ENCODE peak calls at places on chromosomes 5 and 9, in seven cellular contexts. A is lung, H is heart right ventricle, Z is A673, W is thyroid gland, U is HCT116, C is hepatocyte. R is an unnamed sample. For H3K4me1, the result is how much of the 10 kb centered on the place peaks cover.

GRCh38 chr5:62112689-62113220 is 193.3 kb upstream of the KIF2A start:
- DNase-seq in Z (peak), A (no peak), W (no peak), U (no peak), C (no peak), H (no peak), R (no peak)

GRCh38 chr9:89595646-89596045 is 9.2 kb upstream of the GADD45G start:
- DNase-seq in C (no peak), H (no peak), A (no peak), Z (no peak), W (no peak), U (no peak), R (peak)

GRCh38 chr9:137264067-137264466 is 8.9 kb downstream of the NELFB start:
- DNase-seq in U (no peak), H (peak), A (no peak), C (no peak), W (no peak), Z (no peak), R (no peak)

GRCh38 chr9:34809504-34810186 is 99.7 kb upstream of the CCL21 start:
- DNase-seq in A (no peak), C (peak), H (peak), U (no peak), W (peak), Z (peak), R (no peak)

GRCh38 chr9:95351051-95351450 is 33.5 kb upstream of the FANCC start:
- DNase-seq in Z (no peak), C (no peak), U (no peak), W (no peak), H (no peak), A (no peak), R (no peak)

GRCh38 chr5:117680421-117680820 is 1105.8 kb upstream of the SEMA6A start:
- DNase-seq in C (no peak), U (no peak), A (no peak), Z (no peak), W (no peak), H (no peak), R (no peak)

GRCh38 chr5:107873877-107874276 is 203.1 kb upstream of the EFNA5 start:
- DNase-seq in C (no peak), Z (no peak), H (no peak), U (no peak), A (no peak), W (no peak), R (no peak)

GRCh38 chr5:115594343-115595047 is 7.8 kb downstream of the TICAM2 start:
- DNase-seq in A (no peak), Z (no peak), W (no peak), U (no peak), H (no peak), C (no peak), R (no peak)

GRCh38 chr5:10111575-10111974 is 138.1 kb downstream of the ATPSCKMT start:
- DNase-seq in W (peak), U (peak), A (no peak), C (peak), H (no peak), Z (peak), R (no peak)

GRCh38 chr9:437066-438015 is 222.7 kb downstream of the DOCK8 start:
- DNase-seq in Z (no peak), H (no peak), A (no peak), C (peak), W (no peak), U (no peak), R (no peak)

GRCh38 chr5:107783551-107783950 is 112.8 kb upstream of the EFNA5 start:
- DNase-seq in W (no peak), C (no peak), A (no peak), U (no peak), Z (peak), H (no peak), R (no peak)

GRCh38 chr5:44875661-44876250 is 67.0 kb downstream of the MRPS30 start:
- DNase-seq in A (no peak), W (no peak), H (no peak), C (peak), Z (no peak), U (peak), R (no peak)

GRCh38 chr5:140214831-140215230 is 39.8 kb downstream of the CYSTM1 start:
- DNase-seq in Z (no peak), C (no peak), A (no peak), U (no peak), H (no peak), W (no peak), R (no peak)

GRCh38 chr5:23820764-23821471 is 313.5 kb downstream of the PRDM9 start:
- DNase-seq in C (peak), U (no peak), Z (peak), W (no peak), A (no peak), H (no peak), R (no peak)

GRCh38 chr9:33289501-33289900 is 815 bp upstream of the NFX1 start:
- DNase-seq in Z (peak), U (no peak), H (peak), C (peak), W (peak), A (no peak), R (no peak)

GRCh38 chr9:21688108-21689102 is 114.0 kb upstream of the MTAP start:
- DNase-seq in C (no peak), W (peak), A (no peak), H (no peak), Z (no peak), U (no peak), R (no peak)

GRCh38 chr9:16329699-16330113 is 540.8 kb downstream of the BNC2 start:
- DNase-seq in A (no peak), C (no peak), W (no peak), U (no peak), H (peak), Z (no peak), R (no peak)

GRCh38 chr9:2605246-2605645 is 16.3 kb upstream of the VLDLR start:
- DNase-seq in U (no peak), C (no peak), W (peak), A (no peak), Z (no peak), H (no peak), R (no peak)

GRCh38 chr5:90994796-90995195 is 388.3 kb downstream of the ARRDC3 start:
- DNase-seq in W (no peak), U (no peak), C (no peak), Z (no peak), H (no peak), A (no peak), R (no peak)

GRCh38 chr5:65830856-65831255 is 95.5 kb upstream of the ERBIN start:
- DNase-seq in Z (no peak), C (no peak), U (no peak), W (no peak), H (no peak), A (no peak), R (no peak)

GRCh38 chr5:2563046-2563445 is 188.4 kb downstream of the IRX2 start:
- DNase-seq in Z (no peak), C (no peak), U (no peak), W (no peak), H (no peak), A (no peak), R (no peak)
- TF ChIP-seq CTCF in Z (no peak), C (no peak), U (no peak), W (no peak), H (no peak), A (no peak), R (no peak)

GRCh38 chr5:158783382-158783781 is 316.3 kb downstream of the EBF1 start:
- DNase-seq in H (no peak), Z (no peak), C (no peak), U (no peak), A (no peak), W (no peak), R (no peak)

GRCh38 chr5:158773151-158773550 is 326.6 kb downstream of the EBF1 start:
- DNase-seq in C (no peak), W (no peak), U (no peak), H (no peak), A (no peak), Z (no peak), R (no peak)

GRCh38 chr5:158780656-158781237 is 319.0 kb downstream of the EBF1 start:
- DNase-seq in C (no peak), W (no peak), Z (no peak), U (no peak), A (no peak), H (no peak), R (no peak)

GRCh38 chr5:158776681-158777080 is 323.0 kb downstream of the EBF1 start:
- DNase-seq in C (no peak), H (no peak), Z (no peak), U (no peak), A (no peak), W (no peak), R (no peak)

GRCh38 chr5:158777647-158778368 is 321.9 kb downstream of the EBF1 start:
- DNase-seq in Z (no peak), H (no peak), A (no peak), C (peak), U (no peak), W (no peak), R (no peak)
- H3K27ac ChIP-seq in Z (no peak), H (peak), A (peak), C (peak), U (no peak), W (peak), R (peak)

GRCh38 chr5:2879701-2880100 is 128.2 kb upstream of the IRX2 start:
- DNase-seq in W (no peak), C (no peak), U (no peak), A (no peak), Z (no peak), H (no peak), R (no peak)

GRCh38 chr5:2877520-2877919 is 126.0 kb upstream of the IRX2 start:
- DNase-seq in H (no peak), A (no peak), U (no peak), W (no peak), C (no peak), Z (no peak), R (peak)

GRCh38 chr5:2874099-2874498 is 122.6 kb upstream of the IRX2 start:
- DNase-seq in A (peak), W (no peak), H (no peak), Z (no peak), C (no peak), U (no peak), R (no peak)

GRCh38 chr5:2872676-2873075 is 121.2 kb upstream of the IRX2 start:
- DNase-seq in H (no peak), U (no peak), W (no peak), Z (no peak), A (no peak), C (no peak), R (no peak)

DNA sequence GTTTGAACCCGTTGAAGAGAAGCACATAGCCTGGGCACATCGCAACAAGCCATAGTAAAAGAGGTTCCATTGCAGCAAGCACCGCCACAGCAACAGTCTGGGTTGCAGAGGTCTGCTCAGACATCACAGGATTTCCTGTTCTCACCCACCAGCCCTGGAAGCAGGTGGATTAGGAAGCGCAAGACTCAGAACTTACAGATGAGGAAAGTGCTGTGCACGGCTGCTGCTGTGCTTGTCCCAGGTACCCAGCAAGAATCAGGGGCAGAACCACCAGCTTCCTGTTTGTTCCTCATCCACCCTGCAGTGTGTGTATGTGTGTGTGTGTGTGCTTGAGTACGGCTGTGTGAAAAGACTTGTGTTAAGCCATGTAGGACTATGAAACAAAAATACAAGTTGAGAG is 124.7 kb upstream of the IRX2 start:
- DNase-seq in C (no peak), A (peak), H (no peak), W (no peak), U (no peak), Z (no peak), R (peak)
- H3K4me1 ChIP-seq in C (under half), A (under half), H (under half), W (under half), U (under half), Z (under half), R (under half)

DNA sequence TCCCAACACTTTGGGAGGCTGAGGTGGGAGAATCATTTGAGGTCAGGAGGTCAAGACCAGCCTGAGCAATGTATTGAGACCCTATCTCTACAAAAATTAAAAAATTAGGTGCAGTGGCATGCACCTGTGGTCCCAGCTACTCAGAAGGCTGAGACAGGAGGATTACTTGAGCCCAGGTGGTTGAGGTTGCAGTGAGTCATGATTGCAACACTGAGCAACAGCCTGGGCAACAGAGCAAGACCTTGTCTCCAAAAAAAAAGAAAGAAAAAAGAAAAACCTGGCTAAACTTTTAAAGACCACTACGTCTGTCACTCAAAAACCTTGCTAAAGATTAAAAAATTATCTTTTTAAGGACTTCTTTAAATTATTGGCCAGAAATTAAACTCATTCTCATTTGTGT is 59.8 kb upstream of the ABCA1 start:
- DNase-seq in C (no peak), H (no peak), U (no peak), A (no peak), Z (no peak), W (no peak), R (no peak)
- TF ChIP-seq CTCF in C (no peak), H (no peak), U (no peak), A (no peak), Z (no peak), W (no peak), R (no peak)

DNA sequence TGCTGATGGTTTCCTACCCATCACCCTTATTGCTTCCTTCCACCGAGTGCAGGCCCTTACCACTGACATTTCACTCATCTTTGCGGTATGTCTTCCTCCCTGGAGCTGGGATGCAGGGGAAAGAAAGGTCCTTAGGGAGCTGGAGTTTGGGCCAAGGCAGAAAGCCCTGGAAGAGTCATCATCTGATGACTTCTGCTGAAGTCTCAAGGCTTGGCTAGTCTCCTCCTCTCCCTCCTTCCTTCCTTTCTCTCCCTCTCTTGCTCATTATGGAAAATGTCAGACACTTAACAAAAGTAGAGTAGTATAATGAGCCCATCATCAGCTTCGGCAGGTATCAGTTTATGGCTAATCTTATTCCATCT is 40.0 kb downstream of the LARP1 start:
- DNase-seq in H (no peak), W (no peak), C (no peak), A (no peak), Z (no peak), U (no peak), R (no peak)
- H3K27ac ChIP-seq in H (no peak), W (no peak), C (peak), A (no peak), Z (no peak), U (peak), R (peak)

GRCh38 chr5:151030377-151030776 is 10.0 kb downstream of the GPX3 start:
- DNase-seq in C (no peak), H (peak), W (peak), Z (no peak), A (no peak), U (no peak), R (peak)

GRCh38 chr5:151029179-151029855 is 8.9 kb downstream of the GPX3 start:
- DNase-seq in C (no peak), W (no peak), U (no peak), Z (no peak), A (no peak), H (no peak), R (no peak)

GRCh38 chr5:151029856-151030336 is 9.5 kb downstream of the GPX3 start:
- DNase-seq in Z (no peak), A (no peak), C (no peak), H (no peak), W (no peak), U (no peak), R (no peak)

GRCh38 chr5:151027961-151028479 is 7.6 kb downstream of the GPX3 start:
- DNase-seq in A (no peak), H (no peak), W (no peak), U (no peak), Z (no peak), C (no peak), R (no peak)

DNA sequence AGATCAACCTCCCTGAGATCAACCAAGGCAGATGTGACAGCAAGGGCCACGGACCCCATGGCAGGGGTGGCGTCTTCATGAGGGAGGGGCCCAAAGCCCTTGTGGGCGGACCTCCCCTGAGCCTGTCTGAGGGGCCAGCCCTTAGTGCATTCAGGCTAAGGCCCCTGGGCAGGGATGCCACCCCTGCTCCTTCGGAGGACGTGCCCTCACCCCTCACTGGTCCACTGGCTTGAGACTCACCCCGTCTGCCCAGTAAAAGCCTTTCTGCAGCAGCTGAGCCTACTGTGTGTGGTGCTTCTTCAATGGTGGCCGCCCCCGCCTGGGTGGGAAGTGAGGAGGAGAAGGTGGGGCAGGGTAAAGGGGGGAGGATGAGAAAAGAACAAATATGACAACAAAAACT is 8.3 kb downstream of the GPX3 start:
- DNase-seq in C (no peak), H (no peak), Z (no peak), U (no peak), A (no peak), W (no peak), R (no peak)
- H3K4me1 ChIP-seq in C (under half), H (half or more), Z (under half), U (under half), A (under half), W (half or more), R (under half)

GRCh38 chr5:1523793-1524480 is at the start of gene LPCAT1:
- DNase-seq in A (peak), Z (peak), W (peak), C (peak), U (no peak), H (peak), R (peak)
- TF ChIP-seq CTCF in A (no peak), Z (no peak), W (no peak), C (no peak), U (no peak), H (no peak), R (peak)

GRCh38 chr5:132387649-132388117 is 18.2 kb downstream of the SLC22A5 start:
- DNase-seq in H (peak), A (peak), W (peak), Z (no peak), C (peak), U (peak), R (peak)
- H3K27ac ChIP-seq in H (peak), A (peak), W (peak), Z (no peak), C (peak), U (peak), R (peak)

DNA sequence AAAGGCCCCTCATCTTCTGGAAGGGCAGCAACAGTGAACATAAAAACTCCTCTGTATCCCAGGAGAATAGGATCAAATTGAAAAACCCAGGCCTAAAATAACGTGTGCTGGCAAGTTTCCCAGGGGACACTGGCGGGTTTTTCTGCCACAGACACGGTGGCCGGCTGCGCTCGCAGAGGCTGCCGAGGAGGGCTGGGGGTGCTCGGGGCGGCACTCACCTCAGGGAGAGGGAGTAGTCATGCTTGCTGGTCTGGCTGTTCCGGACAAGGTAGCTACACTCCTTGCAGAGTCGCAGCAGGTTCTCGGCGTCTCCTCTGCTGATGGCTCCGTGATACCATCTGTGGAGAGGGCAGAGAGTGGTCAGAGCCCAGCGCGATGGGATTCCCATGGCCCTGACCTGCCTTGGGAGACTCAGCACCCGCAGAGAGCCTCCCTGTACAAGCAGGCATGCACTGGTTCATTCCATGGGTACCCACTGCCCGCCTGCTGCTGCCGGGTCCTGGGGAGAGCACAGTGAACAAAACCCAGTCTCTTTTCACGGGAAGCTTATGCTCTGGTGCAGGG is 44.6 kb upstream of the SLC25A51 start:
- DNase-seq in Z (no peak), W (no peak), A (no peak), U (no peak), H (no peak), C (no peak), R (no peak)
- H3K4me1 ChIP-seq in Z (under half), W (under half), A (under half), U (under half), H (half or more), C (under half), R (under half)

DNA sequence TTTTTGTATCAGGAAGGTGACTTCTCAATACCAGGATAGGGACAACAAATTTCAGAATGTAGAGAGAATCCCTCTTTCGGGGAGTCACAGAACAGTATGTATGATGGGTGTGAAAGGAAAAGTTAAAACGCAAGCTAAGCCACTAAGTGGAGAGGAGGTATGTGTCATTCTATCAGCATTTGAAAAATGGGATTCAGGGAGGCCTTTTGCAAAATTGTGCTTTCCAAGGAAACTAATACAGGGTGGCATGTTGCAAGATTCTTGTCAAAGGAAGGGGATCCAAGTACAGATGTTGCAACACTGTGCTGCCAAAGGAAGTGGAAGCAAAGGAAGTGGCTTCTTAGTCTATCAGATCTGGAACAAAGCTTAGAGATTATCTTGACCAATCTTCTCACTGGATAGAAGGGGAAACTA is 12.6 kb upstream of the TNIP1 start:
- DNase-seq in Z (peak), C (peak), U (no peak), W (no peak), H (no peak), A (peak), R (peak)
- TF ChIP-seq CTCF in Z (no peak), C (no peak), U (no peak), W (no peak), H (no peak), A (no peak), R (no peak)

R was measured in right atrium auricular region.